ENCODE peak calls at places on chromosomes 4 and X, in six cellular contexts. One of them, this sample, is unnamed. For H3K4me1, the result is how much of the 10 kb centered on the place peaks cover.

GRCh38 chr4:72326692-72327632 is 242.1 kb downstream of the ADAMTS3 start:
- DNase-seq in CD8-positive, alpha-beta T cell: no peak
- DNase-seq in CD4-positive, alpha-beta memory T cell: no peak
- DNase-seq in neural progenitor cell: peak
- DNase-seq in A549: peak
- DNase-seq in GM23248: peak
- DNase-seq in this sample: no peak

GRCh38 chr4:102715057-102715456 is 45.7 kb downstream of the MANBA start:
- DNase-seq in neural progenitor cell: no peak
- DNase-seq in GM23248: peak
- DNase-seq in CD8-positive, alpha-beta T cell: no peak
- DNase-seq in CD4-positive, alpha-beta memory T cell: no peak
- DNase-seq in A549: no peak
- DNase-seq in this sample: no peak

GRCh38 chr4:9765091-9765490 is 16.3 kb upstream of the DRD5 start:
- DNase-seq in GM23248: peak
- DNase-seq in CD4-positive, alpha-beta memory T cell: no peak
- DNase-seq in CD8-positive, alpha-beta T cell: no peak
- DNase-seq in A549: no peak
- DNase-seq in neural progenitor cell: peak
- DNase-seq in this sample: no peak

GRCh38 chrX:140149761-140150160 is 184.4 kb upstream of the CXorf66 start:
- DNase-seq in CD4-positive, alpha-beta memory T cell: no peak
- DNase-seq in GM23248: no peak
- DNase-seq in A549: no peak
- DNase-seq in neural progenitor cell: peak
- DNase-seq in CD8-positive, alpha-beta T cell: no peak
- DNase-seq in this sample: no peak

GRCh38 chr4:71487324-71487677 is 148.5 kb downstream of the SLC4A4 start:
- DNase-seq in A549: no peak
- DNase-seq in CD4-positive, alpha-beta memory T cell: no peak
- DNase-seq in GM23248: no peak
- DNase-seq in neural progenitor cell: peak
- DNase-seq in CD8-positive, alpha-beta T cell: no peak
- DNase-seq in this sample: no peak

GRCh38 chrX:132819885-132820284 is 138.5 kb downstream of the HS6ST2 start:
- DNase-seq in A549: no peak
- DNase-seq in neural progenitor cell: no peak
- DNase-seq in CD8-positive, alpha-beta T cell: no peak
- DNase-seq in GM23248: no peak
- DNase-seq in CD4-positive, alpha-beta memory T cell: no peak
- DNase-seq in this sample: no peak

GRCh38 chr4:99383833-99384392 is 31.4 kb upstream of the ADH1C start:
- DNase-seq in CD8-positive, alpha-beta T cell: no peak
- DNase-seq in GM23248: peak
- DNase-seq in CD4-positive, alpha-beta memory T cell: no peak
- DNase-seq in neural progenitor cell: no peak
- DNase-seq in A549: no peak
- DNase-seq in this sample: no peak

GRCh38 chr4:8394125-8394524 is 46.4 kb downstream of the ACOX3 start:
- DNase-seq in GM23248: peak
- DNase-seq in CD8-positive, alpha-beta T cell: no peak
- DNase-seq in neural progenitor cell: peak
- DNase-seq in A549: no peak
- DNase-seq in CD4-positive, alpha-beta memory T cell: no peak
- DNase-seq in this sample: no peak

GRCh38 chrX:109632906-109633504 is 8.0 kb upstream of the KCNE5 start:
- DNase-seq in A549: peak
- DNase-seq in CD8-positive, alpha-beta T cell: no peak
- DNase-seq in neural progenitor cell: peak
- DNase-seq in CD4-positive, alpha-beta memory T cell: no peak
- DNase-seq in GM23248: peak
- DNase-seq in this sample: no peak

GRCh38 chr4:40280586-40280985 is 54.5 kb upstream of the CHRNA9 start:
- DNase-seq in A549: no peak
- DNase-seq in CD8-positive, alpha-beta T cell: no peak
- DNase-seq in CD4-positive, alpha-beta memory T cell: no peak
- DNase-seq in GM23248: no peak
- DNase-seq in neural progenitor cell: no peak
- DNase-seq in this sample: no peak

GRCh38 chrX:32987139-32987538 is 224.2 kb downstream of the DMD start:
- DNase-seq in CD8-positive, alpha-beta T cell: no peak
- DNase-seq in CD4-positive, alpha-beta memory T cell: no peak
- DNase-seq in neural progenitor cell: peak
- DNase-seq in GM23248: no peak
- DNase-seq in A549: no peak
- DNase-seq in this sample: no peak

GRCh38 chrX:154383359-154384283 is 4.5 kb downstream of the EMD start:
- DNase-seq in A549: no peak
- DNase-seq in CD8-positive, alpha-beta T cell: no peak
- DNase-seq in GM23248: no peak
- DNase-seq in CD4-positive, alpha-beta memory T cell: peak
- DNase-seq in neural progenitor cell: no peak
- DNase-seq in this sample: no peak

GRCh38 chrX:16185725-16186136 is 18.4 kb downstream of the MAGEB17 start:
- DNase-seq in CD8-positive, alpha-beta T cell: no peak
- DNase-seq in neural progenitor cell: no peak
- DNase-seq in A549: peak
- DNase-seq in GM23248: peak
- DNase-seq in CD4-positive, alpha-beta memory T cell: no peak
- DNase-seq in this sample: no peak

GRCh38 chr4:174524242-174524641 is 2.0 kb upstream of the HPGD start:
- DNase-seq in A549: no peak
- DNase-seq in CD4-positive, alpha-beta memory T cell: no peak
- DNase-seq in neural progenitor cell: no peak
- DNase-seq in GM23248: no peak
- DNase-seq in CD8-positive, alpha-beta T cell: no peak
- DNase-seq in this sample: no peak

GRCh38 chr4:25767877-25768475 is 94.8 kb downstream of the SEL1L3 start:
- DNase-seq in CD8-positive, alpha-beta T cell: no peak
- DNase-seq in A549: peak
- DNase-seq in CD4-positive, alpha-beta memory T cell: no peak
- DNase-seq in GM23248: peak
- DNase-seq in neural progenitor cell: peak
- DNase-seq in this sample: no peak

GRCh38 chr4:62263454-62263853 is 1063.3 kb downstream of the ADGRL3 start:
- DNase-seq in CD4-positive, alpha-beta memory T cell: no peak
- DNase-seq in GM23248: no peak
- DNase-seq in CD8-positive, alpha-beta T cell: no peak
- DNase-seq in neural progenitor cell: peak
- DNase-seq in A549: no peak
- DNase-seq in this sample: no peak

GRCh38 chr4:78057135-78057599 is at the start of gene FRAS1:
- DNase-seq in neural progenitor cell: peak
- DNase-seq in CD8-positive, alpha-beta T cell: no peak
- DNase-seq in CD4-positive, alpha-beta memory T cell: no peak
- DNase-seq in GM23248: peak
- DNase-seq in A549: peak
- DNase-seq in this sample: peak

GRCh38 chr4:13701937-13702446 is 74.5 kb upstream of the BOD1L1 start:
- DNase-seq in CD8-positive, alpha-beta T cell: no peak
- DNase-seq in A549: peak
- DNase-seq in GM23248: peak
- DNase-seq in neural progenitor cell: no peak
- DNase-seq in CD4-positive, alpha-beta memory T cell: no peak
- DNase-seq in this sample: no peak

GRCh38 chr4:620851-621261 is 4.5 kb upstream of the PDE6B start:
- DNase-seq in GM23248: no peak
- DNase-seq in CD4-positive, alpha-beta memory T cell: no peak
- DNase-seq in A549: no peak
- DNase-seq in neural progenitor cell: no peak
- DNase-seq in CD8-positive, alpha-beta T cell: no peak
- DNase-seq in this sample: no peak

GRCh38 chr4:150962245-150962644 is 52.8 kb downstream of the LRBA start:
- DNase-seq in CD4-positive, alpha-beta memory T cell: no peak
- DNase-seq in GM23248: peak
- DNase-seq in CD8-positive, alpha-beta T cell: no peak
- DNase-seq in A549: no peak
- DNase-seq in neural progenitor cell: no peak
- DNase-seq in this sample: no peak

GRCh38 chr4:48432017-48432416 is 51.1 kb upstream of the SLC10A4 start:
- DNase-seq in CD8-positive, alpha-beta T cell: no peak
- DNase-seq in A549: no peak
- DNase-seq in neural progenitor cell: no peak
- DNase-seq in CD4-positive, alpha-beta memory T cell: no peak
- DNase-seq in GM23248: no peak
- DNase-seq in this sample: no peak

GRCh38 chr4:17165256-17165655 is 266.8 kb upstream of the LDB2 start:
- DNase-seq in CD4-positive, alpha-beta memory T cell: no peak
- DNase-seq in neural progenitor cell: no peak
- DNase-seq in A549: no peak
- DNase-seq in CD8-positive, alpha-beta T cell: no peak
- DNase-seq in GM23248: peak
- DNase-seq in this sample: no peak

GRCh38 chrX:34585561-34585960 is 71.5 kb downstream of the TMEM47 start:
- DNase-seq in CD8-positive, alpha-beta T cell: no peak
- DNase-seq in GM23248: no peak
- DNase-seq in neural progenitor cell: no peak
- DNase-seq in CD4-positive, alpha-beta memory T cell: no peak
- DNase-seq in A549: no peak
- DNase-seq in this sample: no peak

GRCh38 chrX:39856472-39857121 is 241.2 kb downstream of the BCOR start:
- DNase-seq in CD4-positive, alpha-beta memory T cell: no peak
- DNase-seq in A549: no peak
- DNase-seq in neural progenitor cell: no peak
- DNase-seq in CD8-positive, alpha-beta T cell: no peak
- DNase-seq in GM23248: no peak
- DNase-seq in this sample: no peak

DNA sequence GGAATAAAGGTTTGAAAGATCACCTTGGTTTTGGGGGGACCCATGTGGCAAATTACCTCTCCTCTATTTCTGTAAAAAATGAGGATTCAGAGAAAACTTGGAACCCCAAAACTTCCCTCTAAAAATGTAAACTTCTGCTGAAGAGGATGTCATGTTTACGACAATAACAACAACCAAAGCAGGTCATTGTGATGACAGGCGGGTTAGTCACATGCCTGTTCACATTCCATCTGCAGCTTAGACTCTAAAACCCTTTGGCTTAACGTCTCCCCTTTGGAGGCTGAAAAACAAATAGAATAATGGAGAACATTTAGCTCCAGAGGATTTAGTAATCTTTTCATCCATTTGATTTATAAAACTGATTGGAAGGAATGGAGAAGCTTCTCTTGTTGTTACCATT is 75.0 kb upstream of the FAM9C start:
- DNase-seq in A549: no peak
- DNase-seq in neural progenitor cell: peak
- DNase-seq in GM23248: peak
- DNase-seq in CD4-positive, alpha-beta memory T cell: no peak
- DNase-seq in CD8-positive, alpha-beta T cell: no peak
- DNase-seq in this sample: no peak
- H3K4me1 ChIP-seq in A549: half or more
- H3K4me1 ChIP-seq in neural progenitor cell: under half
- H3K4me1 ChIP-seq in GM23248: under half
- H3K4me1 ChIP-seq in CD4-positive, alpha-beta memory T cell: under half
- H3K4me1 ChIP-seq in CD8-positive, alpha-beta T cell: under half
- H3K4me1 ChIP-seq in this sample: under half

GRCh38 chr4:143183513-143184216 is 1.1 kb upstream of the USP38 start:
- DNase-seq in neural progenitor cell: no peak
- DNase-seq in CD8-positive, alpha-beta T cell: no peak
- DNase-seq in A549: no peak
- DNase-seq in CD4-positive, alpha-beta memory T cell: no peak
- DNase-seq in GM23248: peak
- DNase-seq in this sample: no peak
- H3K4me3 ChIP-seq in neural progenitor cell: peak
- H3K4me3 ChIP-seq in CD8-positive, alpha-beta T cell: peak
- H3K4me3 ChIP-seq in A549: peak
- H3K4me3 ChIP-seq in CD4-positive, alpha-beta memory T cell: peak
- H3K4me3 ChIP-seq in GM23248: peak
- H3K4me3 ChIP-seq in this sample: peak

GRCh38 chr4:80129785-80130184 is 56.8 kb upstream of the ANTXR2 start:
- DNase-seq in A549: no peak
- DNase-seq in neural progenitor cell: no peak
- DNase-seq in CD8-positive, alpha-beta T cell: no peak
- DNase-seq in CD4-positive, alpha-beta memory T cell: no peak
- DNase-seq in GM23248: no peak
- DNase-seq in this sample: no peak

GRCh38 chr4:80126435-80126834 is 53.4 kb upstream of the ANTXR2 start:
- DNase-seq in CD8-positive, alpha-beta T cell: no peak
- DNase-seq in GM23248: no peak
- DNase-seq in neural progenitor cell: no peak
- DNase-seq in A549: no peak
- DNase-seq in CD4-positive, alpha-beta memory T cell: no peak
- DNase-seq in this sample: no peak

GRCh38 chr4:80127870-80128419 is 54.9 kb upstream of the ANTXR2 start:
- DNase-seq in neural progenitor cell: no peak
- DNase-seq in A549: no peak
- DNase-seq in CD8-positive, alpha-beta T cell: no peak
- DNase-seq in GM23248: no peak
- DNase-seq in CD4-positive, alpha-beta memory T cell: no peak
- DNase-seq in this sample: no peak

GRCh38 chr4:80125252-80126177 is 52.5 kb upstream of the ANTXR2 start:
- DNase-seq in GM23248: peak
- DNase-seq in neural progenitor cell: no peak
- DNase-seq in A549: no peak
- DNase-seq in CD4-positive, alpha-beta memory T cell: peak
- DNase-seq in CD8-positive, alpha-beta T cell: peak
- DNase-seq in this sample: no peak

DNA sequence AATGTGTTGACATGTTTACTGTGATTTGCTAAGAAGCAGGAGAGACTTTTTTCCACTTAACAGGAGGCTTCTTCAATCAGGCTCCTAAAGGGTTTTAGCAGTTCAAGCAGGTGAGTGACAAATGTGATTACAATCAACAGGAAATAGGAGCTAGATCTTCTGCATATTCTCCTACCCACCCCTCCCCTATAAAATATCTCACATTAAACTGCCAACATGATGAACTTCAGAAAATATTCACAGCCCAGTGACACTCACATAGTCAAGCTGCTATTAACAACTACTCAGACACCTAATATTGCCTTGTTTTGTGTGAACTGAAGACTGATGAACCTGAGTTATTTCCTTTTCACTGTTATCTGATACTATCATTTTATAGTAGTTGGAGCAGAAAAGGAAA is 55.9 kb upstream of the ANTXR2 start:
- DNase-seq in CD4-positive, alpha-beta memory T cell: no peak
- DNase-seq in CD8-positive, alpha-beta T cell: no peak
- DNase-seq in GM23248: no peak
- DNase-seq in A549: no peak
- DNase-seq in neural progenitor cell: no peak
- DNase-seq in this sample: no peak
- H3K4me1 ChIP-seq in CD4-positive, alpha-beta memory T cell: half or more
- H3K4me1 ChIP-seq in CD8-positive, alpha-beta T cell: under half
- H3K4me1 ChIP-seq in GM23248: under half
- H3K4me1 ChIP-seq in A549: under half
- H3K4me1 ChIP-seq in neural progenitor cell: under half
- H3K4me1 ChIP-seq in this sample: under half

GRCh38 chrX:25012793-25013592 is 2.8 kb downstream of the ARX start:
- DNase-seq in GM23248: peak
- DNase-seq in A549: peak
- DNase-seq in CD4-positive, alpha-beta memory T cell: no peak
- DNase-seq in CD8-positive, alpha-beta T cell: no peak
- DNase-seq in neural progenitor cell: peak
- DNase-seq in this sample: no peak
- H3K4me3 ChIP-seq in GM23248: no peak
- H3K4me3 ChIP-seq in A549: peak
- H3K4me3 ChIP-seq in CD4-positive, alpha-beta memory T cell: no peak
- H3K4me3 ChIP-seq in CD8-positive, alpha-beta T cell: no peak
- H3K4me3 ChIP-seq in neural progenitor cell: peak
- H3K4me3 ChIP-seq in this sample: no peak